ENCODE peak calls at places on chromosomes 13 and 19, in four cellular contexts. U, B, G and A are unnamed samples. For H3K4me1, the result is how much of the 10 kb centered on the place peaks cover.

GRCh38 chr19:48415395-48415794 is 21.9 kb downstream of the GRIN2D start:
- DNase-seq in U (peak), B (peak), G (peak), A (no peak)

GRCh38 chr13:75485286-75486062 is 3.5 kb upstream of the TBC1D4 start:
- DNase-seq in U (no peak), B (no peak), G (no peak), A (no peak)

GRCh38 chr19:40366697-40367561 is 18.4 kb downstream of the PLD3 start:
- DNase-seq in U (no peak), B (peak), G (peak), A (no peak)

GRCh38 chr13:66348745-66349720 is 881.1 kb downstream of the PCDH9 start:
- DNase-seq in U (no peak), B (no peak), G (no peak), A (no peak)

GRCh38 chr19:2791876-2792275 is 6.6 kb downstream of the THOP1 start:
- DNase-seq in U (no peak), B (no peak), G (no peak), A (no peak)

GRCh38 chr13:77786888-77787287 is 89.4 kb downstream of the SLAIN1 start:
- DNase-seq in U (no peak), B (no peak), G (no peak), A (no peak)

GRCh38 chr19:50516456-50516855 is 2.7 kb upstream of the ASPDH start:
- DNase-seq in U (no peak), B (no peak), G (no peak), A (no peak)

GRCh38 chr19:19661675-19662251 is 1.7 kb downstream of the ATP13A1 start:
- DNase-seq in U (no peak), B (no peak), G (peak), A (no peak)

GRCh38 chr19:47609885-47610545 is 1.1 kb downstream of the BICRA start:
- DNase-seq in U (peak), B (no peak), G (peak), A (no peak)

GRCh38 chr19:6350688-6351087 is 10.6 kb upstream of the CLPP start:
- DNase-seq in U (no peak), B (no peak), G (no peak), A (no peak)

GRCh38 chr13:113075711-113076110 is 29.9 kb upstream of the F7 start:
- DNase-seq in U (no peak), B (no peak), G (no peak), A (no peak)

GRCh38 chr19:3243851-3244700 is 19.6 kb downstream of the CELF5 start:
- DNase-seq in U (peak), B (peak), G (peak), A (no peak)

GRCh38 chr19:30393046-30393445 is 20.9 kb downstream of the ZNF536 start:
- DNase-seq in U (no peak), B (no peak), G (peak), A (peak)

GRCh38 chr13:112532837-112533745 is 54.9 kb downstream of the TUBGCP3 start:
- DNase-seq in U (no peak), B (no peak), G (no peak), A (no peak)

GRCh38 chr13:90576067-90576466 is 771.4 kb upstream of the MIR17HG start:
- DNase-seq in U (no peak), B (no peak), G (no peak), A (no peak)

DNA sequence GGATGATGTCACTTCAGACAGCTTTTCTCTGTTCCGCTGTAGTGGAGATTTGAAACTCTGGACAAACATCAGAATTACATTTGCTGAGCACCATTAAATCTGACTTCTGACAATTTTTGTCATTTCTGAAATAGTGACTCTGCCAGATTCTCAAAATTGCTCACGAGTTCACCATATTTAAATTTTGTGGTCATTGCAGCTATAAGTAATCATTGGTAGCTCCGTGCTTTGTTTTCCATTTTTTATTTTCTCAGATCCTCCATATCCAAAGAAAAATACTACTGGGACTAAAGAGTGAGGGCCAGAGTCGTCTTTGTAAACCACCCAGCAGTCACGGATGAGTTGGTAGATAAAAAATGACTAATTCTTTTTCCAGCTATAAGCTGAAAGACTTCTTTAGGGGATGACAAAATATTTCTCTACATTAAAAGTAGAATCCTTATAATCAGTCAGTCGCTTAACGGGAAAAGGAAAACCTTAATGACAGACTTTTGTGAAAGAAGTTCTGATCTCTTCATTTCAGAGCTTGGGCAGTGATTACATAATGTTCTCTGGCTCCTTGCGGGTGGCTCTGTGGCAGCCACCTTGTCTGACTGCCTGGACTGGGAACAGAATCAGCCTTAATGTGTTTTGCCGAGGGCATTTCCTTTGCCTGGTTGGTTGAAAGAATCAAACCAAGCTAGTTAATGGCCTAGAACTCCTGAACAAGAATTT is 2.3 kb downstream of the ITM2B start:
- DNase-seq in U (no peak), B (peak), G (peak), A (no peak)
- H3K4me3 ChIP-seq in U (peak), B (peak), G (peak), A (peak)

GRCh38 chr19:16594131-16594586 is 21.9 kb upstream of the SLC35E1 start:
- DNase-seq in U (no peak), B (no peak), G (no peak), A (no peak)

GRCh38 chr19:16593181-16593580 is 21.0 kb upstream of the SLC35E1 start:
- DNase-seq in U (no peak), B (no peak), G (no peak), A (no peak)

GRCh38 chr19:16589917-16590316 is 17.7 kb upstream of the SLC35E1 start:
- DNase-seq in U (no peak), B (no peak), G (no peak), A (no peak)

GRCh38 chr19:16590876-16591802 is 18.9 kb upstream of the SLC35E1 start:
- DNase-seq in U (no peak), B (no peak), G (no peak), A (no peak)

DNA sequence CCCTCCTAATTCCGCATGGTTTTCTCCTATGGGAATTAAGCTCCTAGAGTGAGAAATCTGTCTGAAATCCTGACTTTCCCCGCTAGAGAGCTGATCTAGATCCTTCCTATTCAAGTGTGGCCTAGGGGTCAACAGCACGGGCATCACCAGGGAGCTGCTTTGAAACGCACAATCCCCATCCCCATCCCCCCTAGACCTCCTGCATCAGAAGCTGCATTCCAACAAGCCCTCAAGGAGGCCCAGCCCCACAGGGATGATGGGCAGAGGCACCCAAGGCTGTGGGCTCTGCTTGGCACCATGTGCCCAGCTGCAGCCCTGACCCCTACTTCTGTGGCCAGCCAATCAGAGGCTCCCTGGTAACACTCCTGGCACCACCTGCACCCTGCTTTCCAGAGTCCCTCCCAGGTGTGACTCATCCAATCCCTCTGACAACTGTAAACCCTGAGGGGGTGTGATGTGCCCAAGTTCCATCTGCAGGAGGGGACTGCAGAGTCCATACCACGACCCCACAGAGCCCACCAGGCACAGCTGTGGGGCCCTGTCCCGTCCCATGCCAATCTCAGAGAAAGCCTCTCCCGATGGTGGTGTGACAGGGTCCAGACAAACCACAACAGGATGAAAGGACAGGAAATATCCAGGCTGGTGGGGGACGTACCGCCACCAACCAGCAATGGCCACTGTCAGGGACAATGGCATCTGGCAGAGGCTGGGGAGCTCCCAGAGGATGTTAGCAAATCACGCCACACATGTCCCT is 19.8 kb upstream of the SLC35E1 start:
- DNase-seq in U (no peak), B (no peak), G (no peak), A (no peak)
- H3K4me1 ChIP-seq in U (under half), B (under half), G (under half), A (half or more)

GRCh38 chr13:50512602-50513527 is 330.6 kb downstream of the DLEU7 start:
- DNase-seq in U (peak), B (no peak), G (no peak), A (no peak)
- H3K4me3 ChIP-seq in U (peak), B (no peak), G (no peak), A (peak)

GRCh38 chr19:17307876-17308377 is 1.4 kb upstream of the DDA1 start:
- DNase-seq in U (no peak), B (no peak), G (no peak), A (no peak)
- H3K4me1 ChIP-seq in U (under half), B (under half), G (under half), A (half or more)

GRCh38 chr19:10624585-10624984 is 768 bp upstream of the SLC44A2 start:
- DNase-seq in U (peak), B (no peak), G (no peak), A (no peak)
- H3K4me3 ChIP-seq in U (no peak), B (no peak), G (peak), A (no peak)

GRCh38 chr19:13093407-13094284 is 9.0 kb downstream of the LYL1 start:
- DNase-seq in U (peak), B (peak), G (peak), A (no peak)
- H3K4me1 ChIP-seq in U (under half), B (under half), G (under half), A (half or more)